ENCODE peak calls at places on chromosomes 13 and 19, in eight cellular contexts. D, O, S, B, E, W, V and F are unnamed samples. For H3K4me1, the result is how much of the 10 kb centered on the place peaks cover.

GRCh38 chr19:14686411-14686810 is 3.4 kb upstream of the ZNF333 start:
- DNase-seq in B (no peak), W (peak), O (no peak), V (peak), S (peak), E (no peak), D (no peak), F (no peak)

GRCh38 chr13:92346046-92346445 is 880.6 kb upstream of the GPC6 start:
- DNase-seq in B (no peak), E (no peak), V (no peak), W (no peak), S (no peak), O (no peak), D (no peak), F (no peak)

GRCh38 chr13:114319441-114319871 is 5.2 kb downstream of the CHAMP1 start:
- DNase-seq in O (no peak), D (no peak), S (no peak), V (no peak), B (no peak), W (peak), E (no peak), F (no peak)

GRCh38 chr19:5805465-5806132 is 732 bp downstream of the NRTN start:
- DNase-seq in V (peak), O (peak), S (no peak), D (peak), B (peak), W (peak), E (no peak), F (peak)

GRCh38 chr13:78595458-78595818 is 7.9 kb downstream of the POU4F1 start:
- DNase-seq in B (no peak), V (no peak), W (no peak), D (no peak), E (no peak), O (no peak), S (no peak), F (no peak)

GRCh38 chr13:48437381-48437780 is 24.5 kb upstream of the LPAR6 start:
- DNase-seq in V (peak), S (no peak), E (peak), O (peak), W (peak), B (no peak), D (peak), F (no peak)

GRCh38 chr13:51832471-51833152 is 12.4 kb downstream of the TMEM272 start:
- DNase-seq in W (peak), V (peak), S (no peak), B (no peak), O (peak), D (peak), E (no peak), F (no peak)

GRCh38 chr19:31503211-31503610 is 154.0 kb upstream of the TSHZ3 start:
- DNase-seq in O (no peak), B (no peak), S (no peak), E (no peak), D (no peak), W (no peak), V (no peak), F (peak)

GRCh38 chr13:29754486-29754806 is 96.0 kb downstream of the UBL3 start:
- DNase-seq in V (no peak), B (no peak), D (peak), E (no peak), O (no peak), S (peak), W (peak), F (no peak)

GRCh38 chr19:19062454-19063182 is 1.2 kb upstream of the SLC25A42 start:
- DNase-seq in O (no peak), V (no peak), D (peak), W (peak), E (no peak), S (no peak), B (no peak), F (no peak)

GRCh38 chr13:44051923-44052322 is 172.2 kb downstream of the LACC1 start:
- DNase-seq in W (peak), D (no peak), V (no peak), O (no peak), E (no peak), S (no peak), B (no peak), F (no peak)

GRCh38 chr13:52842440-52842839 is 6.0 kb downstream of the PCDH8 start:
- DNase-seq in E (no peak), V (no peak), S (no peak), W (no peak), B (no peak), O (no peak), D (no peak), F (no peak)

GRCh38 chr13:80338781-80339577 is 1.9 kb downstream of the SPRY2 start:
- DNase-seq in V (peak), O (peak), D (peak), B (peak), E (peak), S (no peak), W (peak), F (peak)

GRCh38 chr19:40599331-40600085 is 1.7 kb upstream of the LTBP4 start:
- DNase-seq in B (no peak), O (no peak), W (no peak), E (peak), D (no peak), V (no peak), S (no peak), F (no peak)

GRCh38 chr13:27131202-27131623 is 40.4 kb downstream of the USP12 start:
- DNase-seq in B (no peak), O (no peak), V (no peak), E (no peak), D (no peak), S (peak), W (peak), F (no peak)
- TF ChIP-seq POLR2A in B (no peak), O (no peak), V (no peak), E (no peak), D (no peak), S (no peak), W (no peak), F (no peak)

GRCh38 chr19:2613507-2614295 is 88.8 kb downstream of the GNG7 start:
- DNase-seq in B (no peak), V (peak), S (no peak), O (no peak), D (peak), W (peak), E (no peak), F (no peak)

GRCh38 chr19:2609389-2610116 is 92.9 kb downstream of the GNG7 start:
- DNase-seq in B (no peak), W (no peak), E (no peak), V (no peak), S (no peak), O (no peak), D (no peak), F (no peak)

GRCh38 chr19:2612619-2613249 is 89.8 kb downstream of the GNG7 start:
- DNase-seq in S (no peak), O (no peak), B (no peak), W (no peak), D (no peak), E (no peak), V (no peak), F (no peak)

GRCh38 chr19:2610637-2611482 is 91.6 kb downstream of the GNG7 start:
- DNase-seq in B (peak), O (peak), V (peak), W (peak), E (peak), S (peak), D (peak), F (peak)

DNA sequence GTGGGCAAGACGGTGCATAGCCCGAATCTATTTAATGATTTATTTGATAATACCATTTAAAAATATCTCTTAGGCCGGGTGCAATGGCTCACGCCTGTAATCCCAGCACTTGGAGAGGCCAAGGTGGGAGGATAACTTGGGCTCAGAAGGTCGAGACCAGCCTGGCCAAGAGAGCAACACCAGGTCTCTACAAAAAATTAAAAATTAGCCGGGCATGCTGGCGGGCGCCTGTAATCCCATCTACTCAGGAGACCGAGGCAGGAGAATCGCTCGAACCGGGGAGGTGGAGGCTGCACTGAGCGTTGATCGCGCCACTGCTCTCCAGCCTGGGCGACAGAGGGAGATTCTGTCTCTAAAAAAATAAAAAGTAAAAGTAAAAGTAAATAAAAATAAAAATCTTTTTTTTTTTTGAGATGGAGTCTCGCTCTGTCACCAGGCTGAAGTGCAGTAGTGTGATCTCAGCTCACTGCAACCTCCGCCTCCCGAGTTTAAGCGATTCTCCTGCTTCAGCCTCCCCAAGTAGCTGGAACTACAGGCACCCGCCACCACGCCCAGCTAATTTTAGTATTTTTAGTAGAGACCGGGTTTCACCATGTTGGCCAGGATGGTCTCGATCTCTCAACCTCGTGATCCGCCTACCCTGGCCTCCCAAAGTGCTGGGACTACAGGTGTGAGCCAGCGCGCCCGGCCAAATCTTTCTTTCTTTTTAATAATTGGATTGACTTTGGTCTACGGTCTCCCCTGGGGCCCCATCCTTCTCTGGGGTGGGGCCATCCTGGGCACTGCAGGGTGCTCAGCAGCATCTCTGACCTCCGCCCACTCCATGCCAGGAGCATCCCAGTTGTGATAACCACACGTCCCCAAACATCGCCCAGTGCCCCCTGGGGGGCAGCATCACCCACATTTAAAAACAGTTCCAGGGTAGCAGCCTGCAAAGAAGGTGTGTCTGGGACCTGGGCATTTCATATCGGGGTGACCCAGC is 90.7 kb downstream of the GNG7 start:
- DNase-seq in B (no peak), W (no peak), V (no peak), D (peak), O (no peak), E (no peak), S (no peak), F (no peak)
- H3K4me1 ChIP-seq in B (under half), W (under half), V (under half), D (under half), O (under half), E (under half), S (under half), F (under half)

GRCh38 chr13:113074401-113074800 is 31.2 kb upstream of the F7 start:
- DNase-seq in O (no peak), D (no peak), E (no peak), S (no peak), B (no peak), V (no peak), W (no peak), F (no peak)
- TF ChIP-seq POLR2A in O (no peak), D (no peak), E (no peak), S (no peak), B (no peak), V (no peak), W (no peak), F (no peak)

GRCh38 chr19:56917998-56918397 is 77.5 kb upstream of the PEG3 start:
- DNase-seq in V (no peak), B (no peak), E (no peak), S (no peak), W (no peak), D (no peak), O (no peak), F (no peak)

GRCh38 chr19:56916528-56916927 is 76.0 kb upstream of the PEG3 start:
- DNase-seq in D (no peak), O (no peak), B (no peak), W (no peak), S (no peak), E (no peak), V (no peak), F (no peak)

GRCh38 chr19:56919308-56919995 is 78.9 kb upstream of the PEG3 start:
- DNase-seq in W (no peak), B (no peak), O (no peak), V (no peak), S (no peak), D (peak), E (no peak), F (no peak)

GRCh38 chr19:56918682-56919307 is 78.3 kb upstream of the PEG3 start:
- DNase-seq in D (no peak), W (no peak), S (no peak), O (no peak), V (no peak), B (no peak), E (no peak), F (no peak)
- H3K4me1 ChIP-seq in D (under half), W (under half), S (under half), O (under half), V (under half), B (under half), E (under half), F (under half)